ENCODE peak calls at places on chromosomes 11 and 22, in seven cellular contexts. E is brain microvascular endothelial cell; X is CD4-positive, alpha-beta T cell; V is A549; U is fibroblast of the aortic adventitia; C is HCT116; B is esophagus muscularis mucosa. S is an unnamed sample.
A peak's percentile ranks its signal among the peaks of the same experiment; 100 is the strongest.

GRCh38 chr22:46010951-46011626 is 34.1 kb upstream of the WNT7B start:
- DNase-seq in V (no peak), B (no peak), U (no peak), E (no peak), C (no peak), X (no peak), S (no peak)

GRCh38 chr11:48047616-48048015 is 67.3 kb downstream of the PTPRJ start:
- DNase-seq in X (no peak), B (no peak), U (peak; percentile 27), V (no peak), E (peak; percentile 68), C (no peak), S (no peak)

GRCh38 chr11:17343907-17344306 is 7.7 kb upstream of the NCR3LG1 start:
- DNase-seq in V (no peak), X (no peak), C (peak; percentile 56), E (peak; percentile 92), U (peak; percentile 92), B (no peak), S (no peak)

GRCh38 chr11:64742087-64742939 is 1.6 kb downstream of the RASGRP2 start:
- DNase-seq in E (no peak), X (no peak), C (no peak), V (no peak), U (no peak), B (no peak), S (no peak)

GRCh38 chr11:32874144-32874543 is 18.5 kb upstream of the QSER1 start:
- DNase-seq in B (peak; percentile 89), X (no peak), C (no peak), E (no peak), V (no peak), U (no peak), S (no peak)

GRCh38 chr11:62865641-62866040 is 15.1 kb upstream of the SLC3A2 start:
- DNase-seq in U (no peak), E (no peak), C (no peak), X (no peak), B (no peak), V (no peak), S (no peak)

GRCh38 chr11:106087815-106088435 is 10.5 kb downstream of the AASDHPPT start:
- DNase-seq in E (peak; percentile 63), C (peak; percentile 33), B (no peak), V (no peak), X (peak; percentile 14), U (peak; percentile 78), S (peak; percentile 45)

GRCh38 chr11:17475666-17476316 is 854 bp downstream of the ABCC8 start:
- DNase-seq in C (no peak), V (no peak), B (no peak), X (no peak), U (no peak), E (no peak), S (no peak)

GRCh38 chr11:67265633-67266423 is 445 bp upstream of the GRK2 start:
- DNase-seq in C (no peak), V (peak; percentile 76), E (no peak), X (peak; percentile 58), U (peak; percentile 53), B (no peak), S (peak; percentile 70)

GRCh38 chr11:122601131-122602125 is 54.1 kb upstream of the UBASH3B start:
- DNase-seq in C (no peak), U (peak; percentile 87), B (no peak), E (peak; percentile 42), X (no peak), V (peak; percentile 17), S (no peak)

GRCh38 chr11:91776660-91777059 is 448.0 kb upstream of the FAT3 start:
- DNase-seq in E (no peak), U (no peak), C (no peak), X (no peak), B (no peak), V (no peak), S (no peak)

GRCh38 chr22:33971561-33971961 is 51.3 kb upstream of the LARGE1 start:
- DNase-seq in X (no peak), E (no peak), B (no peak), U (no peak), V (no peak), C (no peak), S (no peak)

GRCh38 chr22:42399315-42400271 is 32.6 kb downstream of the NFAM1 start:
- DNase-seq in X (no peak), E (no peak), C (no peak), V (no peak), U (no peak), B (no peak), S (no peak)

GRCh38 chr11:96486890-96487633 is 97.2 kb downstream of the JRKL start:
- DNase-seq in B (peak; percentile 82), X (no peak), C (no peak), V (no peak), E (peak; percentile 40), U (peak; percentile 9), S (peak; percentile 12)

GRCh38 chr11:29343465-29344333 is 673.1 kb downstream of the KCNA4 start:
- DNase-seq in C (peak; percentile 60), E (peak; percentile 50), X (no peak), U (peak; percentile 55), B (no peak), V (peak; percentile 35), S (peak; percentile 4)

GRCh38 chr22:38026130-38027111 is 30.8 kb upstream of the PICK1 start:
- DNase-seq in V (no peak), C (no peak), U (no peak), E (no peak), B (no peak), X (no peak), S (no peak)

GRCh38 chr22:42907404-42908081 is 50.5 kb upstream of the ARFGAP3 start:
- DNase-seq in X (no peak), C (no peak), U (peak; percentile 26), E (no peak), B (no peak), V (no peak), S (peak; percentile 50)

GRCh38 chr11:119054418-119054817 is 2.6 kb downstream of the HYOU1 start:
- DNase-seq in E (no peak), C (no peak), X (no peak), V (no peak), B (no peak), U (no peak), S (no peak)

GRCh38 chr11:119056397-119056999 is 507 bp downstream of the HYOU1 start:
- DNase-seq in V (peak; percentile 13), U (no peak), B (no peak), X (peak; percentile 50), C (no peak), E (no peak), S (no peak)

GRCh38 chr11:119055901-119056300 is 1.1 kb downstream of the HYOU1 start:
- DNase-seq in X (no peak), B (no peak), V (peak; percentile 57), C (peak; percentile 42), U (peak; percentile 35), E (no peak), S (no peak)

GRCh38 chr11:119061256-119061655 is 4.3 kb upstream of the HYOU1 start:
- DNase-seq in V (no peak), B (no peak), X (no peak), E (no peak), U (no peak), C (no peak), S (no peak)

GRCh38 chr11:119057000-119057769 is at the start of gene HYOU1:
- DNase-seq in B (peak; percentile 100), C (peak; percentile 87), X (peak; percentile 97), U (peak; percentile 92), V (peak; percentile 87), E (peak; percentile 96), S (peak; percentile 97)
- TF ChIP-seq CTCF in B (no peak), C (no peak), X (peak; percentile 2), U (peak; percentile 47), V (no peak), E (peak; percentile 51), S (peak; percentile 21)

GRCh38 chr11:128520206-128520885 is 67.0 kb downstream of the ETS1 start:
- DNase-seq in U (no peak), V (no peak), B (no peak), E (no peak), C (no peak), X (no peak), S (no peak)
- TF ChIP-seq CTCF in U (peak; percentile 5), V (peak; percentile 16), B (no peak), E (peak; percentile 2), C (no peak), X (no peak), S (no peak)

DNA sequence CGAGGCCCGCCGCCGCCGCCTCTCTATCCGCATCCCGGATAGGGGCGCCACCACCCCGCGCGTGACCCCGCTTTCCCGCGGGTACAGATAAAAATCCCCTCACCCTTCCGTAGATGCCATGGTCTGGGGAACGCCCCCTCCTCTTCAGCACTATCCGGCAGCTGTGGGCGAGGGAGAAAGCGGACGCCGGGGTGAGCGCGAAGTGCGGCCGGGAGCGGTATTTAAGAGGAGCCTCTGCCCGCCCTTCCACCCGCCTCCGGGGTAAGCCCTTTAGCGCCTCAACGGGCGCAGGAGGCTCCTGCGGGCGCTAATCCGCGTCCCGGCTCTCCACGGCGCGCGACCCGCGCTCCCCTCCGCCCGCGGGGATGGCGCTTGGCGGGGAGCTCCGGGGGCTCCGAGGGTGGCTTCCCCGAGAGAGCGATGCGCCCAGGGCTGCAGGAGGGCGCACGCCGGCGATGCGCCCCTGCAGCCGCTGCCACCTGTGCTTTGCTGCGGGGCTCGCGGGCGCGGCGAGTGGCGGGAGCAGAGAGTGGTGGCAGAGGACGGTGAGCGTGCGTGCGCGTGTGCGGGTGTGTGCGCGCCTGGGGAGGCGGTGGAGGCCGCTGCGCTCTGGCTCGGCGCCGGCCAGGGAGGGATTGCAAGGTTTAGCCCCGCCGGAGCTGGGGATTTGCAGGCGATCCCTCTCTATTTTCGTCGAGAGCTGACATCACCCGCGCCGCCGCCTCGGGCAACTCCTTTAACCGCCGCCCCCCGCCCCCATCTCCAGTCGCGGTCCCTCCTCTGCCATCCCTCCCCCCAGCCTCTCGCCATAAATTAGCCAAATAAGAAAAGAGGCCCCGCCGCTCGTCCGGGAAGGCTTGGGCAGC is at the start of gene SLC1A2:
- DNase-seq in B (no peak), U (peak; percentile 24), E (no peak), X (no peak), C (no peak), V (peak; percentile 19), S (no peak)
- TF ChIP-seq CTCF in B (no peak), U (peak; percentile 6), E (no peak), X (no peak), C (no peak), V (no peak), S (no peak)

DNA sequence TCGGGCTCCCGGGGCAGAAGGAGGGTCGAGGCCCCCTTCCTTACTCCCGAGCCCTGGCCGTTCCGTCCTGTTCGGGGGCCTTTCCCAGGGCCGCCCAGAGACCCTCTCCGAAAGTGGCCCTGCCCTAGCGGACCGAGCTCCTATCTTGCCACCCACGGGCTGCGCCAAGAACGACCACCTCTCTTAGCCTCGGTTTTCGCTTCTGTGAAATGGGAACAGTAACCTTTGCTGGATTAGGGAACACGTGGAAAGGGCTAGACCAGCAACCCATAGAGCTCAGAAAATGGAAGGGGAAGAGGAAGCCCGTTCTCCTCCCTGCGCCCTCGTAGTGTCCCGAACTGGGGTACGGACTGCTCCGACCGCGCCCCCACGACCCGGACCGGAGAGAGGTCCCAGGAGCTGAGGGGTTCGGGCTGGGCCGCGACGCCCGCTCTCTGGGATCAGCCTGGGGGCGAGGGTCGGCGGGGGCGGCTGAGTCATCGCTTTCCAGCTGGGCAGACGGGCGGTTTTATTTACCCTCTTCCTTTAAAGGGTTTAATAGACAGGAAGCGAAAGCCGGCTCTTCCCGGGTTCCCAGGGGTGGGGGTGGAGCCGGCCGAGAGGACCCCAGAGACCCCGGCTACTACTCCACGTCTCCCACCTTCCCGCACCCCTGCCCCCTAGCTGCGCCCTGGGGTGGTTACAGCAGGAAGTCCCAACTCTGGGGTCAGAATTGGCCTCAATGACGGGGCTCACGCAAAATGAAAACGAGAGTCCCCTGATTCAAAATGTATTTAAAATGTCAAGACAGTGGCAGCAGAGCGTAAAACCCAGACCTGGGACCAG is 872 bp upstream of the PHLDA2 start:
- DNase-seq in E (peak; percentile 70), X (no peak), U (peak; percentile 25), C (peak; percentile 46), V (peak; percentile 65), B (no peak), S (peak; percentile 69)
- TF ChIP-seq CTCF in E (peak; percentile 45), X (no peak), U (peak; percentile 63), C (no peak), V (no peak), B (no peak), S (no peak)

GRCh38 chr22:49163258-49163959 is 664.3 kb downstream of the BRD1 start:
- DNase-seq in V (no peak), B (no peak), U (no peak), C (no peak), E (no peak), X (no peak), S (no peak)
- TF ChIP-seq CTCF in V (no peak), B (no peak), U (no peak), C (no peak), E (no peak), X (no peak), S (no peak)

S was measured in prostate gland.